ENCODE peak calls at places on chromosomes 12 and 14, in seven cellular contexts. M is SK-N-SH, D is K562, W is GM12878, Y is HepG2, N is H1, H is HCT116. G is an unnamed sample.

GRCh38 chr12:121801601-121802484 is 2.0 kb upstream of the SETD1B start:
- DNase-seq in M (no peak), D (peak), W (no peak), Y (no peak), N (no peak), H (no peak), G (no peak)

GRCh38 chr14:61438860-61439765 is 117.7 kb downstream of the PRKCH start:
- DNase-seq in M (no peak), D (peak), W (peak), Y (peak), N (no peak), H (no peak), G (peak)

GRCh38 chr14:54786816-54787215 is 115.8 kb downstream of the GCH1 start:
- DNase-seq in M (no peak), D (no peak), W (no peak), Y (no peak), N (no peak), H (no peak), G (no peak)

GRCh38 chr14:73777420-73777819 is 63.2 kb upstream of the PNMA1 start:
- DNase-seq in M (no peak), D (no peak), W (no peak), Y (no peak), N (no peak), H (no peak), G (peak)

GRCh38 chr12:117334855-117335587 is 26.4 kb downstream of the NOS1 start:
- DNase-seq in M (no peak), D (no peak), W (no peak), Y (no peak), N (no peak), H (no peak), G (no peak)

GRCh38 chr12:131208425-131208824 is 254.7 kb downstream of the ADGRD1 start:
- DNase-seq in M (no peak), D (no peak), W (no peak), Y (no peak), N (no peak), H (no peak), G (no peak)

GRCh38 chr14:92922883-92923743 is at the start of gene CHGA:
- DNase-seq in M (peak), D (peak), W (no peak), Y (peak), N (peak), H (no peak), G (peak)

GRCh38 chr12:12599750-12600643 is 11.7 kb upstream of the CREBL2 start:
- DNase-seq in M (no peak), D (no peak), W (no peak), Y (no peak), N (no peak), H (no peak), G (no peak)

GRCh38 chr14:61460853-61461611 is 139.7 kb downstream of the PRKCH start:
- DNase-seq in M (no peak), D (peak), W (no peak), Y (peak), N (no peak), H (no peak), G (no peak)

GRCh38 chr14:61512026-61512425 is 183.3 kb upstream of the HIF1A start:
- DNase-seq in M (no peak), D (no peak), W (no peak), Y (no peak), N (no peak), H (no peak), G (no peak)

GRCh38 chr14:41303506-41303905 is 303.2 kb upstream of the LRFN5 start:
- DNase-seq in M (no peak), D (no peak), W (no peak), Y (no peak), N (no peak), H (no peak), G (no peak)

GRCh38 chr14:51648296-51648695 is 3.4 kb upstream of the FRMD6 start:
- DNase-seq in M (no peak), D (no peak), W (no peak), Y (no peak), N (no peak), H (no peak), G (no peak)

GRCh38 chr14:91339076-91339475 is 78.5 kb downstream of the CCDC88C start:
- DNase-seq in M (no peak), D (no peak), W (no peak), Y (no peak), N (no peak), H (no peak), G (no peak)

GRCh38 chr12:49041881-49042484 is 18.6 kb downstream of the KMT2D start:
- DNase-seq in M (no peak), D (no peak), W (no peak), Y (no peak), N (no peak), H (no peak), G (no peak)

GRCh38 chr12:79161249-79161934 is 296.8 kb downstream of the SYT1 start:
- DNase-seq in M (no peak), D (no peak), W (no peak), Y (no peak), N (no peak), H (no peak), G (no peak)

GRCh38 chr12:77032406-77032805 is 33.0 kb downstream of the E2F7 start:
- DNase-seq in M (no peak), D (no peak), W (no peak), Y (no peak), N (no peak), H (no peak), G (no peak)

GRCh38 chr12:24574538-24574937 is 374.4 kb downstream of the BCAT1 start:
- DNase-seq in M (no peak), D (no peak), W (no peak), Y (no peak), N (no peak), H (no peak), G (no peak)

GRCh38 chr14:61186793-61187641 is 94.1 kb downstream of the TMEM30B start:
- DNase-seq in M (no peak), D (no peak), W (no peak), Y (no peak), N (no peak), H (no peak), G (no peak)

GRCh38 chr12:2003676-2004112 is 563 bp downstream of the DCP1B start:
- DNase-seq in M (no peak), D (no peak), W (no peak), Y (no peak), N (no peak), H (no peak), G (no peak)

GRCh38 chr12:92421701-92422100 is 276.1 kb upstream of the BTG1 start:
- DNase-seq in M (no peak), D (no peak), W (no peak), Y (no peak), N (no peak), H (no peak), G (peak)
- TF ChIP-seq JUND in M (no peak), D (no peak), W (no peak), Y (no peak), N (no peak), H (no peak), G (no peak)

GRCh38 chr14:59918824-59919581 is 941 bp upstream of the LRRC9 start:
- DNase-seq in M (peak), D (peak), W (no peak), Y (peak), N (no peak), H (peak), G (peak)
- TF ChIP-seq JUND in M (no peak), D (no peak), W (no peak), Y (no peak), N (no peak), H (no peak), G (no peak)

DNA sequence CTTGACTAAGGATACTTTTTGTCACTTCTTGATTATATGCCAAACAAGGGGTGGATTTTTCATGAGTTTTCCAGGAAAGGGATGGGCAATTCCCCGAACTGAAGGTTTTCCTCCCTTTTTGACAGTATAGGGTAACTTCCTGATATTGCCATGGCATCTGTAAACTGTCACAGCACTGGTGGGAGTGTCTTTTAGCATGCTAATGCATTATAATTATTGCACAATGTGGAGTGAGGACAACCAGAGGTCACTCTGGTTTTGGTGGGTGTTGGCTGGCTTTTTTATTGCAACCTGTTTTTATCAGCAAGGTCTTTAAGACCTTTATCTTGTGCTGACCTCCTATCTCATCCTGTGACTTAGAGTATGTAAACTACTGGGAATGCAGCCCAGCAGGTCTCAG is 471.1 kb downstream of the ATP23 start:
- DNase-seq in M (no peak), D (no peak), W (no peak), Y (no peak), N (no peak), H (no peak), G (no peak)
- TF ChIP-seq JUND in M (no peak), D (no peak), W (no peak), Y (no peak), N (no peak), H (no peak), G (no peak)

GRCh38 chr14:33376510-33376909 is 437.8 kb downstream of the NPAS3 start:
- DNase-seq in M (no peak), D (no peak), W (no peak), Y (no peak), N (no peak), H (no peak), G (no peak)

GRCh38 chr14:33375781-33376180 is 437.1 kb downstream of the NPAS3 start:
- DNase-seq in M (no peak), D (no peak), W (no peak), Y (no peak), N (no peak), H (no peak), G (no peak)

GRCh38 chr14:33377596-33378390 is 439.1 kb downstream of the NPAS3 start:
- DNase-seq in M (no peak), D (no peak), W (peak), Y (no peak), N (no peak), H (no peak), G (no peak)
- TF ChIP-seq JUND in M (no peak), D (no peak), W (no peak), Y (no peak), N (no peak), H (no peak), G (no peak)

DNA sequence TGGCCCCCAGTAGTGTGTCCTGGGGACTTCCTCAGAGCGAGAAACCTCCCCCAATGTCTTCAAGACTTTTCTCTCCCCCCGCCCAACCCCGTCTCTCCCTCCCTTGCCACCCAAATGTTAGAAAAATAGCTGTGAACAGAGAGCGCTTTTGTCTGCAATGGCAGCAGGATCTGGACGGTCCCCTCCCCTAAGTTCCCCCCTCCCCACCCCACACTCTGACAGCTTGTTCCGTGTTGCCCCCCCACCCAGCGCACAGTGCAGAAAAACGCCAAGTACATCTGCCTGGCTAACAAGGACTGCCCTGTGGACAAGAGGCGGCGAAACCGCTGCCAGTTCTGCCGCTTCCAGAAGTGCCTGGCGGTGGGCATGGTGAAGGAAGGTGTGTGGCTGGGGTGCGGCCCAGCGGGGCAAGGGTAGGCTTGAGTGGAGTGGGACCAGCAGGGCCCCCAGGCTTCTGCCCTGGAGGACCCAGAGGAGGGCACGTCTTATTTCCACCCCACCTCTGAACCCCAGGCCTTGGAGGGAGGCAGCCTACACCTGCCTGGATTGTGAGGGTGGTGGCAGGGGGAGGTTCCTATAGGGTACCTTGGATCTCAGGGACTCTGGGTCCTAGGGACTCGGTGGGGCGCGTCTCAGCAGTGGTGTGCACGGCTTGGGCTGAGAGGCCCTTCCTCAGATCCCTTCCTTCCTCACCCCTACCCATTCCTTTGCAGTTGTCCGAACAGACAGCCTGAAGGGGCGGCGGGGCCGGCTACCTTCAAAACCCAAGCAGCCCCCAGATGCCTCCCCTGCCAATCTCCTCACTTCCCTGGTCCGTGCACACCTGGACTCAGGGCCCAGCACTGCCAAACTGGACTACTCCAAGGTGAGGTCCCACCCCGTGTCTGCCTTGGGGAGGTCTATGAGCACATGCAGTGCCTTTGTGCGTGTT is 4.8 kb downstream of the NR4A1 start:
- DNase-seq in M (no peak), D (no peak), W (no peak), Y (no peak), N (no peak), H (no peak), G (no peak)
- TF ChIP-seq JUND in M (no peak), D (no peak), W (no peak), Y (no peak), N (no peak), H (no peak), G (no peak)

DNA sequence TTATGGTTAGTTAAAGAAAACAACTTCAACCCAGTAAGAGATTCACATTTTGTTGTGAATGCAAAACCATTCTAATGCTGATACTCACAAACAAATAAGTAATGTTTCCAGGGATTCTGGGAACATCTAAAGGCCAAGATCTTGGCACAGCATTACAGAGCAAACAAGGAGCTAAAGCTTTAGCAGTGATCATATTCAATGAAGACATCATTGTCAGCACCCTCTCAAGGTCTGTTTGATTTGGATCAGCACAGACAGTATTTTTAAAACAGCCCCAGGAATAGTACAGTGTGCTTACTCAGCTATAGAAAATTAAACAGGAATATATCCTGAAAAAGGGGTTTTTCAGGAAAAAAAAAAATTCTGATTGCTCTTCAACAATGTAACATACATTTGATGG is 71.4 kb downstream of the TMEM260 start:
- DNase-seq in M (no peak), D (no peak), W (no peak), Y (no peak), N (no peak), H (no peak), G (no peak)
- TF ChIP-seq JUND in M (no peak), D (no peak), W (no peak), Y (no peak), N (no peak), H (no peak), G (no peak)

DNA sequence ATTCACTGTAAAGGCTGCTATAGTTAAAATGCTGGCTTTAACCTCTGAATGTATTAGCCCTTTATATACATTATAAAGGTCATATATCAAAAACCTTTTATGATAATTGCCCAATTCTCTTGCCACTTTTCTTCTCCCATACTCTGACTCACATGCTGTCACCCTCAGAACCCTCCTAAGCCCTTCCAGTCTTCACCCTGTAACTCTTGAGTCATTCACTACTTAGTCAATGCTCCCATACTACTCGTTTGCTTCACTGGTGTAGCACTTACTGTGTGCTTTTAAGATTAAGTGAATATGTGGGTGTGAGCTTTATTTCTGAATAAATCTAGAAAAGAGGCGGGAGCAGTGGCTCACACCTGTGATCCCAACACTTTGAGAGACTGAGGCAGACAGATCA is 37.5 kb downstream of the SPATA7 start:
- DNase-seq in M (no peak), D (no peak), W (no peak), Y (no peak), N (no peak), H (no peak), G (no peak)
- TF ChIP-seq JUND in M (no peak), D (no peak), W (no peak), Y (no peak), N (no peak), H (no peak), G (no peak)

GRCh38 chr14:69044296-69044695 is 65.2 kb upstream of the ACTN1 start:
- DNase-seq in M (no peak), D (no peak), W (no peak), Y (no peak), N (no peak), H (no peak), G (no peak)
- TF ChIP-seq JUND in M (no peak), D (no peak), W (no peak), Y (no peak), N (no peak), H (no peak), G (no peak)

GRCh38 chr12:126908765-126909142 is 1358.2 kb upstream of the TMEM132C start:
- DNase-seq in M (no peak), D (no peak), W (no peak), Y (no peak), N (no peak), H (no peak), G (no peak)
- TF ChIP-seq JUND in M (no peak), D (no peak), W (no peak), Y (no peak), N (no peak), H (no peak), G (no peak)

G was measured in T47D.